ENCODE peak calls at places on chromosomes 1 and 21, in seven cellular contexts. One of them, this sample, is unnamed.

GRCh38 chr1:148318123-148318899 is 164.8 kb downstream of the PPIAL4G start:
- DNase-seq in DMS 273 treated with DMSO at 0.1 percent for 48 hours: no peak
- DNase-seq in cardiac muscle cell: no peak
- DNase-seq in activated CD8-positive, alpha-beta memory T cell treated with anti-CD3 and anti-CD28 coated beads for 1 hour: peak; percentile 26
- DNase-seq in A673: no peak
- DNase-seq in T-helper 1 cell: peak; percentile 45
- DNase-seq in Right ventricle myocardium inferior: peak; percentile 79
- DNase-seq in this sample: no peak

GRCh38 chr1:199522936-199523335 is 504.6 kb upstream of the NR5A2 start:
- DNase-seq in DMS 273 treated with DMSO at 0.1 percent for 48 hours: no peak
- DNase-seq in cardiac muscle cell: no peak
- DNase-seq in activated CD8-positive, alpha-beta memory T cell treated with anti-CD3 and anti-CD28 coated beads for 1 hour: no peak
- DNase-seq in A673: no peak
- DNase-seq in T-helper 1 cell: no peak
- DNase-seq in Right ventricle myocardium inferior: no peak
- DNase-seq in this sample: no peak

GRCh38 chr1:16420719-16421118 is 16.5 kb downstream of the SPATA21 start:
- DNase-seq in DMS 273 treated with DMSO at 0.1 percent for 48 hours: no peak
- DNase-seq in cardiac muscle cell: no peak
- DNase-seq in activated CD8-positive, alpha-beta memory T cell treated with anti-CD3 and anti-CD28 coated beads for 1 hour: peak; percentile 17
- DNase-seq in A673: no peak
- DNase-seq in T-helper 1 cell: peak; percentile 24
- DNase-seq in Right ventricle myocardium inferior: no peak
- DNase-seq in this sample: no peak

GRCh38 chr1:208183977-208184901 is 59.9 kb downstream of the PLXNA2 start:
- DNase-seq in DMS 273 treated with DMSO at 0.1 percent for 48 hours: no peak
- DNase-seq in cardiac muscle cell: no peak
- DNase-seq in activated CD8-positive, alpha-beta memory T cell treated with anti-CD3 and anti-CD28 coated beads for 1 hour: no peak
- DNase-seq in A673: no peak
- DNase-seq in T-helper 1 cell: no peak
- DNase-seq in Right ventricle myocardium inferior: no peak
- DNase-seq in this sample: peak; percentile 35

GRCh38 chr1:214505134-214505533 is 46.3 kb downstream of the PTPN14 start:
- DNase-seq in DMS 273 treated with DMSO at 0.1 percent for 48 hours: no peak
- DNase-seq in cardiac muscle cell: no peak
- DNase-seq in activated CD8-positive, alpha-beta memory T cell treated with anti-CD3 and anti-CD28 coated beads for 1 hour: no peak
- DNase-seq in A673: no peak
- DNase-seq in T-helper 1 cell: no peak
- DNase-seq in Right ventricle myocardium inferior: no peak
- DNase-seq in this sample: no peak

GRCh38 chr21:28822882-28823335 is 169.8 kb downstream of the LTN1 start:
- DNase-seq in DMS 273 treated with DMSO at 0.1 percent for 48 hours: no peak
- DNase-seq in cardiac muscle cell: no peak
- DNase-seq in activated CD8-positive, alpha-beta memory T cell treated with anti-CD3 and anti-CD28 coated beads for 1 hour: no peak
- DNase-seq in A673: no peak
- DNase-seq in T-helper 1 cell: no peak
- DNase-seq in Right ventricle myocardium inferior: no peak
- DNase-seq in this sample: no peak

GRCh38 chr1:196407358-196408041 is 200.7 kb downstream of the KCNT2 start:
- DNase-seq in DMS 273 treated with DMSO at 0.1 percent for 48 hours: no peak
- DNase-seq in cardiac muscle cell: peak; percentile 18
- DNase-seq in activated CD8-positive, alpha-beta memory T cell treated with anti-CD3 and anti-CD28 coated beads for 1 hour: no peak
- DNase-seq in A673: no peak
- DNase-seq in T-helper 1 cell: no peak
- DNase-seq in Right ventricle myocardium inferior: no peak
- DNase-seq in this sample: no peak

GRCh38 chr21:33419538-33420123 is 16.4 kb downstream of the IFNGR2 start:
- DNase-seq in DMS 273 treated with DMSO at 0.1 percent for 48 hours: no peak
- DNase-seq in cardiac muscle cell: no peak
- DNase-seq in activated CD8-positive, alpha-beta memory T cell treated with anti-CD3 and anti-CD28 coated beads for 1 hour: no peak
- DNase-seq in A673: no peak
- DNase-seq in T-helper 1 cell: no peak
- DNase-seq in Right ventricle myocardium inferior: no peak
- DNase-seq in this sample: no peak

GRCh38 chr1:110007458-110007857 is 22.9 kb downstream of the AHCYL1 start:
- DNase-seq in DMS 273 treated with DMSO at 0.1 percent for 48 hours: peak; percentile 52
- DNase-seq in cardiac muscle cell: no peak
- DNase-seq in activated CD8-positive, alpha-beta memory T cell treated with anti-CD3 and anti-CD28 coated beads for 1 hour: no peak
- DNase-seq in A673: peak; percentile 10
- DNase-seq in T-helper 1 cell: no peak
- DNase-seq in Right ventricle myocardium inferior: no peak
- DNase-seq in this sample: no peak

GRCh38 chr1:152165291-152166077 is 6.5 kb upstream of the RPTN start:
- DNase-seq in DMS 273 treated with DMSO at 0.1 percent for 48 hours: no peak
- DNase-seq in cardiac muscle cell: no peak
- DNase-seq in activated CD8-positive, alpha-beta memory T cell treated with anti-CD3 and anti-CD28 coated beads for 1 hour: no peak
- DNase-seq in A673: no peak
- DNase-seq in T-helper 1 cell: no peak
- DNase-seq in Right ventricle myocardium inferior: no peak
- DNase-seq in this sample: no peak

GRCh38 chr1:59128239-59128736 is 168.6 kb upstream of the FGGY start:
- DNase-seq in DMS 273 treated with DMSO at 0.1 percent for 48 hours: no peak
- DNase-seq in cardiac muscle cell: no peak
- DNase-seq in activated CD8-positive, alpha-beta memory T cell treated with anti-CD3 and anti-CD28 coated beads for 1 hour: no peak
- DNase-seq in A673: peak; percentile 86
- DNase-seq in T-helper 1 cell: no peak
- DNase-seq in Right ventricle myocardium inferior: no peak
- DNase-seq in this sample: no peak

GRCh38 chr1:11339346-11340247 is 66.6 kb downstream of the UBIAD1 start:
- DNase-seq in DMS 273 treated with DMSO at 0.1 percent for 48 hours: peak; percentile 68
- DNase-seq in cardiac muscle cell: peak; percentile 69
- DNase-seq in activated CD8-positive, alpha-beta memory T cell treated with anti-CD3 and anti-CD28 coated beads for 1 hour: no peak
- DNase-seq in A673: peak; percentile 22
- DNase-seq in T-helper 1 cell: no peak
- DNase-seq in Right ventricle myocardium inferior: peak; percentile 18
- DNase-seq in this sample: no peak

This sample was measured in cerebellar nuclear complex.